ENCODE peak calls at places on chromosomes 16 and 17, in seven cellular contexts. Y is cardiac fibroblast, F is fibroblast of pulmonary artery, D is neural progenitor cell, X is lower leg skin, I is tibial artery, N is retinal pigment epithelial cell. S is an unnamed sample.

GRCh38 chr16:88310796-88311605 is 71.8 kb upstream of the ZNF469 start:
- DNase-seq in I (no peak), X (no peak), N (no peak), D (no peak), Y (no peak), F (no peak), S (no peak)

GRCh38 chr16:79898703-79899102 is 298.2 kb upstream of the MAF start:
- DNase-seq in X (no peak), D (no peak), F (no peak), Y (no peak), N (no peak), I (no peak), S (no peak)

GRCh38 chr16:29678691-29679267 is at the start of gene QPRT:
- DNase-seq in F (peak), D (peak), I (no peak), N (no peak), Y (peak), X (no peak), S (peak)

GRCh38 chr17:49227436-49228261 is 2.9 kb downstream of the PHOSPHO1 start:
- DNase-seq in X (peak), F (peak), I (peak), D (peak), Y (peak), N (no peak), S (peak)

GRCh38 chr16:57750796-57751538 is 15.4 kb downstream of the KATNB1 start:
- DNase-seq in X (no peak), F (no peak), I (no peak), N (no peak), Y (no peak), D (no peak), S (no peak)

GRCh38 chr16:60432472-60432871 is 1603.8 kb downstream of the CDH8 start:
- DNase-seq in X (no peak), D (no peak), Y (no peak), N (no peak), I (no peak), F (no peak), S (no peak)

GRCh38 chr17:2971851-2972250 is 91.6 kb downstream of the OR1D5 start:
- DNase-seq in Y (no peak), N (no peak), I (no peak), F (no peak), X (no peak), D (no peak), S (no peak)

GRCh38 chr17:41551370-41551769 is 20.5 kb downstream of the KRT9 start:
- DNase-seq in X (no peak), D (no peak), I (no peak), Y (peak), N (no peak), F (peak), S (peak)

GRCh38 chr16:78365376-78365775 is 265.9 kb downstream of the WWOX start:
- DNase-seq in X (no peak), D (no peak), Y (no peak), N (no peak), I (no peak), F (no peak), S (no peak)

DNA sequence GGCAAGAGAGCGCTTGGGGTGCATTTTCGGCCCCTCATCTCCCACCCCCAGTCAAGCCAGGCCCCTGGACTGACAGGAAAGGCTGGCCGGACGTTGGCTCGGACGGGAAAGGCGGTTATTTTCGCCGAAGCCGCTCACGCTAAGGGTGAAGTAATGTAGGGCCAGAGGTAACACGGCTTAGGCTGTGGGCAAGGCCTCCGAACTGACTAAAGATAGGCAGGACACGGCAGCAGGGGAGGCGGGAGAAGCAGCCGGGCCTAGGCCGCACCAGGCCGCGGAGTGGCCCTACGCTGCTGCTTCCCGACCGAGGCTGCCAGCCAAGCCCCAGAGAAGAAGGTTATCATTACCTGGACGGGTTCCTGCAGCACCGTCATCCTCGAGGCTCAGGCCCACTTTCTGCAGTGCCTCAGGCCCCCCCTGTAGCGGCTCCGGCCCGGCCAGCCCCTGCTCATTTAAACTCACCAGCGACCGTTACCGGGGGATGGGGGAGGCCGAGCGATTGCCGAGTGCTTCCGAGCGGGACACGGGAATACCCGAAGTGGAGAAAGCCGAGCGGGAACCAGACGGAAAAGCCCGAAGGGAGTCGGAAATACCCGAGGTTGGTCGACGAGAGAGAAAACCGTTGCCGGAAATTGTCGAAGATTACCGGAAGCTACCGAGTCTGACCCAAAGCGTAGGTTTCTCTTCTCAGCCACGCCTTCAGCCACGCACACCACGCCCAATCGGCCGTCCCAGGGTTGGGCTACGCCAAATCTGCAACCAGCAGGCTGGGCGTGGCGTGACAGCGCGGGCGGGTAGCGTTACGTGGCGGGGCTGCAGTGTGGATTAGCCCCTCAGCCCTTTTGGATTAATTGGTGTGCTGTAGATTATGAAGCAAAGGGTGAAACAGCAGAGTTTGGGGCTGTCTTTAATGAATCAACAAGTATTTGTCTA is at the start of gene CDC27:
- DNase-seq in D (peak), N (peak), I (peak), X (peak), Y (peak), F (peak), S (peak)
- TF ChIP-seq CTCF in D (no peak), N (no peak), I (peak), X (no peak), Y (no peak), F (no peak), S (no peak)

GRCh38 chr17:37438141-37438540 is 31.5 kb downstream of the TADA2A start:
- DNase-seq in N (no peak), D (no peak), X (no peak), I (no peak), Y (no peak), F (no peak), S (no peak)
- TF ChIP-seq CTCF in N (peak), D (peak), X (no peak), I (no peak), Y (no peak), F (peak), S (peak)

GRCh38 chr17:5703736-5704135 is 119.4 kb upstream of the NLRP1 start:
- DNase-seq in I (no peak), F (no peak), N (no peak), X (no peak), Y (no peak), D (no peak), S (no peak)

GRCh38 chr17:5705876-5706420 is 121.6 kb upstream of the NLRP1 start:
- DNase-seq in X (no peak), Y (no peak), I (no peak), N (no peak), D (no peak), F (no peak), S (no peak)

GRCh38 chr17:5706835-5707234 is 122.5 kb upstream of the NLRP1 start:
- DNase-seq in I (peak), X (peak), F (peak), D (peak), N (peak), Y (peak), S (peak)

GRCh38 chr17:5707482-5707881 is 123.2 kb upstream of the NLRP1 start:
- DNase-seq in X (no peak), Y (no peak), N (no peak), F (no peak), D (no peak), I (no peak), S (no peak)

DNA sequence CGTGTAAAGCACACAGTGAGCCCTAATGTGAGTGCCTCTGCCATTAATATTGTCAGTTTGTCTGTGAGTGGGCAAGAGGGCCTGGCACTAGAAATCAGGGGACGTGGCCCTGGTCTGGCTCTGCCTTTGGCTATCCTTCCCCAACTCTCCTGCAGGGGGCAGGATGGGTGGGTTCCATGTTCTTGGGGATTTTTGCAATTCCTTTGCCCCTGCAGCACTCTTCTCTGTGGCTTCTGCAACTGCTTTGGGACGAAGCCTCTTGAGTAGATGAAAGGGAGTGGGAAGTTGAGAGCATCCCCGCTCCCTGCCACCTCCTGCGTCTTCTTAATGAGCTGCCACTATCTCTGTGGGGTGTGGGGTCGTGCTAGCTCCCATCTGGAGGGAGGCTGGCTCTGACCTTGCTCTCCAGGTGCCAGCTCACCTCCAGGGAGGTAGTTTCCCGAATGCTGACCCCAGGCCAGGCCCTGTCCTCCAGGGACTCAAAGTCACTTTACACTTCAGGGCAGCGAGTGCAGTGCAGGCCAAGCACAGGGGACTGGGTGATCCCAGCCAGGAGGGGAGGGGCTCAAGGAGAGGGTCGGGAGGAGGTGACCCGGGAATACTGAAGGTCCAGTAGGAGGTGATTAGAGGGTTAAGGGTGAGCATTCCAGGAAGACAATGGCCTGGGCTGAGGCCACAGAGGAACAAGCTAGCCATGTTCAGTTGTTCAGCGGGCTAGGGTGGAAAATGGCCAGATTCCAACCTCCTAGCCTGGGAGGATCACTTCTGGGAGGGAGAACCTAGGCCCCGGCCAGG is 121.0 kb upstream of the NLRP1 start:
- DNase-seq in I (no peak), X (no peak), Y (peak), N (no peak), F (peak), D (peak), S (peak)
- TF ChIP-seq CTCF in I (no peak), X (no peak), Y (peak), N (peak), F (peak), D (peak), S (peak)

DNA sequence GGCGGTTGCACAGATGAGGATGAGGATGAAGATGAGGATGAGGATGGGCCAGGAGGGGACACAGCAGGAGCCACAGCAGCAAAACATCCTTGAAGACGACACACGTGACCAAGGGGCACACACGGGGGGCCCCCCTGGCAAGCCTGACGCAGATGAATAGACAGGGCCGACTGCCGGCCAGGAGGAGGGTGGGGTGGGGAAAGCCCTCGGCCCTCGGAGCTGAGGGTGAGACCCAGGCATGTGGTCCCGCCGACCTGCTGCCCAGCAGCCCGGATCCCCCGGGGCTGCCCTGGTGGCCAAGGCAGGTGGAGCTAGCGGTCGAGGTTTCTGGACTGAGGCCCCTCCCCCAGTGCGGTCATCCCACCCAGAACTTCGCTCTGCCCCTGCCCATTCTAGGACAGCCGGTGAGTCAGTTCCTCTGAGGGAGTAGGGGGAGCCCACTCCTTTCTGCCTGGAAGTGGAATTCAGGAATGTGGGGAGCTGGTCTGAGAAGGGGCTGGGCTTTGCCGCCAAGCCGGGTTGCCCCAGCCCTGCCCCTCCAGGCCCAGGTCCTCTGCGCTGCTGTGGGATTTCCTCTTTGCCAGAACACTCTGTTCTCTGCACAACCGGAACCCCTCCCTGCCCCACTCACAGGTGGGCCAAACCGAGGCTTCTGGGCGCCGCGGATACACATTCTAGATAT is 9.9 kb downstream of the CYGB start:
- DNase-seq in F (peak), D (peak), I (no peak), N (no peak), Y (peak), X (no peak), S (peak)
- TF ChIP-seq CTCF in F (no peak), D (no peak), I (peak), N (peak), Y (peak), X (no peak), S (no peak)

S was measured in AG10803.